ENCODE peak calls at places on chromosomes 5 and 9, in four cellular contexts. T, V, O and X are unnamed samples.

GRCh38 chr5:56207537-56207936 is 25.6 kb downstream of the ANKRD55 start:
- DNase-seq in T (no peak), V (no peak), O (no peak), X (no peak)

GRCh38 chr9:113381909-113382411 is 5.2 kb upstream of the HDHD3 start:
- DNase-seq in T (no peak), V (no peak), O (no peak), X (no peak)

GRCh38 chr9:115891929-115892328 is 261.7 kb upstream of the PAPPA start:
- DNase-seq in T (no peak), V (no peak), O (no peak), X (no peak)

GRCh38 chr5:85769347-85769746 is 848.4 kb upstream of the COX7C start:
- DNase-seq in T (no peak), V (no peak), O (no peak), X (no peak)

GRCh38 chr5:169299651-169300467 is 1.1 kb downstream of the SLIT3 start:
- DNase-seq in T (no peak), V (no peak), O (no peak), X (no peak)

GRCh38 chr5:12825163-12825562 is 920.9 kb upstream of the CTNND2 start:
- DNase-seq in T (no peak), V (no peak), O (no peak), X (no peak)

GRCh38 chr5:55415071-55415470 is 107.3 kb downstream of the MTREX start:
- DNase-seq in T (no peak), V (no peak), O (no peak), X (no peak)

GRCh38 chr5:120913396-120913795 is 449.3 kb downstream of the PRR16 start:
- DNase-seq in T (no peak), V (no peak), O (no peak), X (no peak)

GRCh38 chr5:5141011-5141599 is 975 bp downstream of the ADAMTS16 start:
- DNase-seq in T (no peak), V (no peak), O (no peak), X (no peak)

GRCh38 chr9:91395553-91396470 is 27.8 kb downstream of the NFIL3 start:
- DNase-seq in T (no peak), V (no peak), O (no peak), X (peak; percentile 93)

GRCh38 chr9:135670721-135671590 is 7.8 kb downstream of the LCN9 start:
- DNase-seq in T (no peak), V (no peak), O (no peak), X (no peak)

GRCh38 chr5:14208071-14209021 is 65.2 kb downstream of the TRIO start:
- DNase-seq in T (no peak), V (no peak), O (no peak), X (peak; percentile 54)

GRCh38 chr9:137028281-137029057 is 432 bp upstream of the ABCA2 start:
- DNase-seq in T (peak; percentile 59), V (peak; percentile 61), O (peak; percentile 79), X (peak; percentile 69)